ENCODE peak calls at places on chromosome 11, in nine cellular contexts. One of them, this sample, is unnamed.

GRCh38 chr11:72405009-72405408 is 29.3 kb downstream of the CLPB start:
- DNase-seq in heart left ventricle: no peak
- DNase-seq in GM23338: no peak
- DNase-seq in pancreas: no peak
- DNase-seq in Karpas-422: no peak
- DNase-seq in adrenal gland: no peak
- DNase-seq in adipocyte: no peak
- DNase-seq in H1: no peak
- DNase-seq in upper lobe of right lung: no peak
- DNase-seq in this sample: no peak

GRCh38 chr11:98568011-98568410 is 452.7 kb upstream of the CNTN5 start:
- DNase-seq in heart left ventricle: no peak
- DNase-seq in upper lobe of right lung: no peak
- DNase-seq in adrenal gland: no peak
- DNase-seq in GM23338: no peak
- DNase-seq in Karpas-422: no peak
- DNase-seq in pancreas: no peak
- DNase-seq in H1: no peak
- DNase-seq in adipocyte: peak; percentile 3
- DNase-seq in this sample: no peak

GRCh38 chr11:8765294-8765693 is 82.7 kb downstream of the RPL27A start:
- DNase-seq in GM23338: no peak
- DNase-seq in adrenal gland: no peak
- DNase-seq in H1: no peak
- DNase-seq in upper lobe of right lung: no peak
- DNase-seq in heart left ventricle: no peak
- DNase-seq in adipocyte: peak; percentile 71
- DNase-seq in pancreas: no peak
- DNase-seq in Karpas-422: no peak
- DNase-seq in this sample: no peak

GRCh38 chr11:80638296-80638695 is 1197.5 kb upstream of the TENM4 start:
- DNase-seq in GM23338: no peak
- DNase-seq in upper lobe of right lung: no peak
- DNase-seq in heart left ventricle: no peak
- DNase-seq in H1: no peak
- DNase-seq in Karpas-422: no peak
- DNase-seq in adrenal gland: no peak
- DNase-seq in pancreas: no peak
- DNase-seq in adipocyte: no peak
- DNase-seq in this sample: no peak

GRCh38 chr11:134367781-134368180 is 36.0 kb downstream of the GLB1L2 start:
- DNase-seq in GM23338: no peak
- DNase-seq in heart left ventricle: peak; percentile 7
- DNase-seq in upper lobe of right lung: peak; percentile 52
- DNase-seq in adipocyte: no peak
- DNase-seq in H1: no peak
- DNase-seq in Karpas-422: no peak
- DNase-seq in pancreas: no peak
- DNase-seq in adrenal gland: no peak
- DNase-seq in this sample: no peak

GRCh38 chr11:2830886-2831285 is 54.7 kb downstream of the CDKN1C start:
- DNase-seq in GM23338: no peak
- DNase-seq in pancreas: no peak
- DNase-seq in H1: no peak
- DNase-seq in adipocyte: no peak
- DNase-seq in heart left ventricle: no peak
- DNase-seq in upper lobe of right lung: peak; percentile 54
- DNase-seq in Karpas-422: no peak
- DNase-seq in adrenal gland: no peak
- DNase-seq in this sample: no peak

GRCh38 chr11:69245041-69245440 is 48.9 kb upstream of the MYEOV start:
- DNase-seq in Karpas-422: no peak
- DNase-seq in adrenal gland: no peak
- DNase-seq in GM23338: no peak
- DNase-seq in heart left ventricle: no peak
- DNase-seq in upper lobe of right lung: no peak
- DNase-seq in adipocyte: no peak
- DNase-seq in pancreas: no peak
- DNase-seq in H1: no peak
- DNase-seq in this sample: no peak

GRCh38 chr11:8913961-8914660 is 3.1 kb downstream of the AKIP1 start:
- DNase-seq in H1: peak; percentile 64
- DNase-seq in heart left ventricle: no peak
- DNase-seq in pancreas: no peak
- DNase-seq in upper lobe of right lung: no peak
- DNase-seq in GM23338: peak; percentile 78
- DNase-seq in adipocyte: peak; percentile 50
- DNase-seq in adrenal gland: peak; percentile 43
- DNase-seq in Karpas-422: peak; percentile 83
- DNase-seq in this sample: peak; percentile 73

GRCh38 chr11:10778217-10778970 is 27.3 kb downstream of the CTR9 start:
- DNase-seq in Karpas-422: no peak
- DNase-seq in pancreas: no peak
- DNase-seq in heart left ventricle: peak; percentile 87
- DNase-seq in adrenal gland: peak; percentile 71
- DNase-seq in H1: no peak
- DNase-seq in upper lobe of right lung: no peak
- DNase-seq in GM23338: no peak
- DNase-seq in adipocyte: no peak
- DNase-seq in this sample: no peak

GRCh38 chr11:63763506-63764200 is 4.9 kb downstream of the ZFTA start:
- DNase-seq in upper lobe of right lung: no peak
- DNase-seq in H1: peak; percentile 91
- DNase-seq in Karpas-422: no peak
- DNase-seq in pancreas: peak; percentile 38
- DNase-seq in adipocyte: no peak
- DNase-seq in adrenal gland: peak; percentile 68
- DNase-seq in heart left ventricle: peak; percentile 40
- DNase-seq in GM23338: peak; percentile 91
- DNase-seq in this sample: peak; percentile 96

DNA sequence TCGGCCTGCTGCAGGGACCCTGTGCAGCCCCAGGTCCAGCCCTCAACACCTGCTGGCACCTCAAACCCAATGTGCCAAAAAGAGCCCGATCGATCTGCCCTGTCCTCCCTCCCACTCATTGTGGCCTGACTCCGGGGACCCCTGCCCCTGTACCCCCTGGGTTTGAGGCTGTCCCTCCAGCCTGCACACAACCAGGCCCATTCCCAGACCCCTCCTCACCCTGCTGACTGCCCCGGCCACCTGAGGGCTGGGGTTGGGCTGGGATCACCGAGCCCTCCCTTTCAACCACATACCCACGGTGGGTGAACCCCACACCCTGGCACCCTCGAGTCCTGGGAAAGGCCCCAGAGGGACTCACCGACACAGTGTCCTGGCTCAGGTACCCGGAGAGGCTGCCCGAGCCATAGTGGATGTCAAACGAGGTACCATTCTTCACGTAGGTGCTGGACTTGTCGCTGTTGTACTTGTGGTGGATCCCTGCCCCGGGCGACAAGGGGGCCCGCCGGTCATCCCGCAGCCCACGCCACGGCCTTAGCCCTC is 5.0 kb downstream of the CTSD start:
- DNase-seq in pancreas: no peak
- DNase-seq in Karpas-422: no peak
- DNase-seq in adrenal gland: no peak
- DNase-seq in adipocyte: no peak
- DNase-seq in GM23338: no peak
- DNase-seq in H1: no peak
- DNase-seq in upper lobe of right lung: peak; percentile 63
- DNase-seq in heart left ventricle: no peak
- DNase-seq in this sample: peak; percentile 49
- H3K4me3 ChIP-seq in pancreas: no peak overlapping the region
- H3K4me3 ChIP-seq in Karpas-422: no peak overlapping the region
- H3K4me3 ChIP-seq in adrenal gland: no peak overlapping the region
- H3K4me3 ChIP-seq in adipocyte: no peak overlapping the region
- H3K4me3 ChIP-seq in GM23338: no peak overlapping the region
- H3K4me3 ChIP-seq in H1: no peak overlapping the region
- H3K4me3 ChIP-seq in upper lobe of right lung: peak overlapping the region; percentile 97
- H3K4me3 ChIP-seq in heart left ventricle: peak overlapping the region; percentile 100
- H3K4me3 ChIP-seq in this sample: no peak overlapping the region

DNA sequence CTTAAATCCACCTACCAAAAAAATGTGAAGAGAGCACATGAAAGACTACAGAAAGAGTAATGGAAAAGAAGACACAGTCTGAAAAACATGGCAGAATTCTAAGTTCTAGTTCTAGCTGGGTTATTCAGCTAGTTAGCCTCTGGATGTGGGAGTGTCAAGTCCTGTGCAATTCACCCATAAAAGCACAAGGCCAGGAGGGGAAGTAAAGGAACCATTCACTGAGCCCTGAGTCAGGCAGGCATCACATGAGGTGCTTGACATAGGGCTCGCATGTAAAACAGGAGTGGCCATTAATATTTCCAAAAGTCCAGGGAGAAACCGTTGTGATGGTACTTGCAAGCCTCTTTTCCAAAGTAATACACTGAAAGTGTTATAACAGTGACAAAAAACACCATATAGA is 103.7 kb downstream of the GAB2 start:
- DNase-seq in GM23338: no peak
- DNase-seq in heart left ventricle: no peak
- DNase-seq in pancreas: no peak
- DNase-seq in upper lobe of right lung: peak; percentile 34
- DNase-seq in Karpas-422: no peak
- DNase-seq in adipocyte: no peak
- DNase-seq in adrenal gland: no peak
- DNase-seq in H1: no peak
- DNase-seq in this sample: no peak
- H3K27me3 ChIP-seq in GM23338: no peaks in the 10 kb centered on the region
- H3K27me3 ChIP-seq in heart left ventricle: no peaks in the 10 kb centered on the region
- H3K27me3 ChIP-seq in pancreas: no peaks in the 10 kb centered on the region
- H3K27me3 ChIP-seq in upper lobe of right lung: no peaks in the 10 kb centered on the region
- H3K27me3 ChIP-seq in Karpas-422: no peaks in the 10 kb centered on the region
- H3K27me3 ChIP-seq in adipocyte: no peaks in the 10 kb centered on the region
- H3K27me3 ChIP-seq in adrenal gland: no peaks in the 10 kb centered on the region
- H3K27me3 ChIP-seq in H1: no peaks in the 10 kb centered on the region
- H3K27me3 ChIP-seq in this sample: no peaks in the 10 kb centered on the region

GRCh38 chr11:123125169-123125568 is 63.2 kb upstream of the HSPA8 start:
- DNase-seq in GM23338: no peak
- DNase-seq in H1: no peak
- DNase-seq in upper lobe of right lung: peak; percentile 70
- DNase-seq in Karpas-422: no peak
- DNase-seq in pancreas: no peak
- DNase-seq in adrenal gland: no peak
- DNase-seq in adipocyte: no peak
- DNase-seq in heart left ventricle: no peak
- DNase-seq in this sample: no peak

GRCh38 chr11:123116486-123116885 is 54.5 kb upstream of the HSPA8 start:
- DNase-seq in upper lobe of right lung: no peak
- DNase-seq in heart left ventricle: no peak
- DNase-seq in adipocyte: peak; percentile 34
- DNase-seq in adrenal gland: no peak
- DNase-seq in GM23338: no peak
- DNase-seq in pancreas: no peak
- DNase-seq in Karpas-422: no peak
- DNase-seq in H1: no peak
- DNase-seq in this sample: no peak

GRCh38 chr11:123122852-123123251 is 60.9 kb upstream of the HSPA8 start:
- DNase-seq in H1: no peak
- DNase-seq in pancreas: no peak
- DNase-seq in heart left ventricle: no peak
- DNase-seq in upper lobe of right lung: no peak
- DNase-seq in Karpas-422: no peak
- DNase-seq in adrenal gland: no peak
- DNase-seq in adipocyte: no peak
- DNase-seq in GM23338: no peak
- DNase-seq in this sample: no peak

GRCh38 chr11:123122341-123122740 is 60.4 kb upstream of the HSPA8 start:
- DNase-seq in heart left ventricle: peak; percentile 32
- DNase-seq in upper lobe of right lung: no peak
- DNase-seq in H1: no peak
- DNase-seq in GM23338: no peak
- DNase-seq in adipocyte: peak; percentile 81
- DNase-seq in adrenal gland: no peak
- DNase-seq in Karpas-422: no peak
- DNase-seq in pancreas: no peak
- DNase-seq in this sample: no peak
- H3K36me3 ChIP-seq in heart left ventricle: no peaks in the 10 kb centered on the region
- H3K36me3 ChIP-seq in upper lobe of right lung: no peaks in the 10 kb centered on the region
- H3K36me3 ChIP-seq in H1: no peaks in the 10 kb centered on the region
- H3K36me3 ChIP-seq in GM23338: no peaks in the 10 kb centered on the region
- H3K36me3 ChIP-seq in adipocyte: peaks cover 5% of the 10 kb centered on the region
- H3K36me3 ChIP-seq in adrenal gland: no peaks in the 10 kb centered on the region
- H3K36me3 ChIP-seq in Karpas-422: no peaks in the 10 kb centered on the region
- H3K36me3 ChIP-seq in pancreas: no peaks in the 10 kb centered on the region
- H3K36me3 ChIP-seq in this sample: no peaks in the 10 kb centered on the region

GRCh38 chr11:33804471-33804870 is 30.2 kb upstream of the FBXO3 start:
- DNase-seq in GM23338: no peak
- DNase-seq in heart left ventricle: no peak
- DNase-seq in Karpas-422: no peak
- DNase-seq in adrenal gland: no peak
- DNase-seq in H1: no peak
- DNase-seq in upper lobe of right lung: no peak
- DNase-seq in adipocyte: no peak
- DNase-seq in pancreas: no peak
- DNase-seq in this sample: no peak

GRCh38 chr11:33797879-33798278 is 23.6 kb upstream of the FBXO3 start:
- DNase-seq in GM23338: no peak
- DNase-seq in H1: no peak
- DNase-seq in adrenal gland: no peak
- DNase-seq in pancreas: no peak
- DNase-seq in heart left ventricle: no peak
- DNase-seq in adipocyte: no peak
- DNase-seq in upper lobe of right lung: no peak
- DNase-seq in Karpas-422: no peak
- DNase-seq in this sample: no peak

GRCh38 chr11:33802414-33802950 is 28.2 kb upstream of the FBXO3 start:
- DNase-seq in upper lobe of right lung: no peak
- DNase-seq in H1: peak; percentile 83
- DNase-seq in adipocyte: peak; percentile 79
- DNase-seq in GM23338: peak; percentile 97
- DNase-seq in heart left ventricle: peak; percentile 60
- DNase-seq in Karpas-422: no peak
- DNase-seq in adrenal gland: peak; percentile 62
- DNase-seq in pancreas: peak; percentile 49
- DNase-seq in this sample: peak; percentile 49

GRCh38 chr11:33801821-33802413 is 27.6 kb upstream of the FBXO3 start:
- DNase-seq in heart left ventricle: no peak
- DNase-seq in H1: no peak
- DNase-seq in pancreas: no peak
- DNase-seq in adrenal gland: no peak
- DNase-seq in adipocyte: no peak
- DNase-seq in upper lobe of right lung: no peak
- DNase-seq in GM23338: peak; percentile 55
- DNase-seq in Karpas-422: no peak
- DNase-seq in this sample: no peak
- H3K4me3 ChIP-seq in heart left ventricle: peak overlapping the region; percentile 35
- H3K4me3 ChIP-seq in H1: peak overlapping the region; percentile 70
- H3K4me3 ChIP-seq in pancreas: peak overlapping the region; percentile 32
- H3K4me3 ChIP-seq in adrenal gland: no peak overlapping the region
- H3K4me3 ChIP-seq in adipocyte: peak overlapping the region; percentile 71
- H3K4me3 ChIP-seq in upper lobe of right lung: peak overlapping the region; percentile 13
- H3K4me3 ChIP-seq in GM23338: peak overlapping the region; percentile 56
- H3K4me3 ChIP-seq in Karpas-422: no peak overlapping the region
- H3K4me3 ChIP-seq in this sample: peak overlapping the region; percentile 39

GRCh38 chr11:128688896-128689546 is 4.9 kb upstream of the FLI1 start:
- DNase-seq in H1: peak; percentile 54
- DNase-seq in adipocyte: no peak
- DNase-seq in adrenal gland: no peak
- DNase-seq in heart left ventricle: no peak
- DNase-seq in GM23338: peak; percentile 37
- DNase-seq in upper lobe of right lung: no peak
- DNase-seq in pancreas: no peak
- DNase-seq in Karpas-422: no peak
- DNase-seq in this sample: peak; percentile 47
- H3K27me3 ChIP-seq in H1: peaks cover 100% of the 10 kb centered on the region
- H3K27me3 ChIP-seq in adipocyte: peaks cover 60% of the 10 kb centered on the region
- H3K27me3 ChIP-seq in adrenal gland: peaks cover 42% of the 10 kb centered on the region
- H3K27me3 ChIP-seq in heart left ventricle: peaks cover 32% of the 10 kb centered on the region
- H3K27me3 ChIP-seq in GM23338: peaks cover 100% of the 10 kb centered on the region
- H3K27me3 ChIP-seq in upper lobe of right lung: peaks cover 47% of the 10 kb centered on the region
- H3K27me3 ChIP-seq in pancreas: peaks cover 33% of the 10 kb centered on the region
- H3K27me3 ChIP-seq in Karpas-422: no peaks in the 10 kb centered on the region
- H3K27me3 ChIP-seq in this sample: peaks cover 99% of the 10 kb centered on the region

This sample was measured in H7.